ENCODE peak calls at places on chromosomes 6 and 20, in four cellular contexts. One of them, this sample, is unnamed.

GRCh38 chr6:117317261-117317660 is 51.9 kb downstream of the VGLL2 start:
- DNase-seq in testis: no peak
- DNase-seq in substantia nigra: no peak
- DNase-seq in CD4-positive, alpha-beta memory T cell: no peak
- DNase-seq in this sample: no peak

GRCh38 chr6:37741757-37742400 is 44.2 kb upstream of the MDGA1 start:
- DNase-seq in substantia nigra: no peak
- DNase-seq in testis: no peak
- DNase-seq in CD4-positive, alpha-beta memory T cell: no peak
- DNase-seq in this sample: peak

GRCh38 chr20:36147707-36148106 is 6.8 kb upstream of the EPB41L1 start:
- DNase-seq in testis: peak
- DNase-seq in substantia nigra: no peak
- DNase-seq in CD4-positive, alpha-beta memory T cell: no peak
- DNase-seq in this sample: no peak

GRCh38 chr6:157563611-157564284 is 182.8 kb downstream of the ZDHHC14 start:
- DNase-seq in substantia nigra: no peak
- DNase-seq in testis: no peak
- DNase-seq in CD4-positive, alpha-beta memory T cell: no peak
- DNase-seq in this sample: no peak

GRCh38 chr20:62496525-62497218 is 20.9 kb upstream of the GATA5 start:
- DNase-seq in CD4-positive, alpha-beta memory T cell: no peak
- DNase-seq in substantia nigra: no peak
- DNase-seq in testis: peak
- DNase-seq in this sample: no peak

GRCh38 chr6:136076496-136076895 is 173.6 kb downstream of the MTFR2 start:
- DNase-seq in testis: no peak
- DNase-seq in substantia nigra: no peak
- DNase-seq in CD4-positive, alpha-beta memory T cell: no peak
- DNase-seq in this sample: no peak

GRCh38 chr20:17171750-17172149 is 55.1 kb upstream of the PCSK2 start:
- DNase-seq in CD4-positive, alpha-beta memory T cell: no peak
- DNase-seq in substantia nigra: no peak
- DNase-seq in testis: no peak
- DNase-seq in this sample: no peak

GRCh38 chr20:41570552-41570951 is 47.6 kb downstream of the CHD6 start:
- DNase-seq in substantia nigra: no peak
- DNase-seq in CD4-positive, alpha-beta memory T cell: no peak
- DNase-seq in testis: no peak
- DNase-seq in this sample: no peak

GRCh38 chr6:161100072-161100471 is 108.5 kb downstream of the MAP3K4 start:
- DNase-seq in testis: no peak
- DNase-seq in substantia nigra: peak
- DNase-seq in CD4-positive, alpha-beta memory T cell: no peak
- DNase-seq in this sample: no peak

GRCh38 chr6:16730720-16731502 is 30.3 kb downstream of the ATXN1 start:
- DNase-seq in CD4-positive, alpha-beta memory T cell: peak
- DNase-seq in substantia nigra: no peak
- DNase-seq in testis: no peak
- DNase-seq in this sample: no peak

GRCh38 chr6:148027201-148027600 is 315.4 kb upstream of the SASH1 start:
- DNase-seq in testis: no peak
- DNase-seq in substantia nigra: no peak
- DNase-seq in CD4-positive, alpha-beta memory T cell: no peak
- DNase-seq in this sample: no peak

GRCh38 chr20:507933-508332 is 35.7 kb downstream of the CSNK2A1 start:
- DNase-seq in CD4-positive, alpha-beta memory T cell: no peak
- DNase-seq in substantia nigra: no peak
- DNase-seq in testis: no peak
- DNase-seq in this sample: no peak

GRCh38 chr20:62143976-62144825 is 632 bp downstream of the SS18L1 start:
- DNase-seq in substantia nigra: no peak
- DNase-seq in CD4-positive, alpha-beta memory T cell: peak
- DNase-seq in testis: peak
- DNase-seq in this sample: peak

GRCh38 chr20:32474009-32474716 is 111.0 kb downstream of the NOL4L start:
- DNase-seq in CD4-positive, alpha-beta memory T cell: no peak
- DNase-seq in testis: peak
- DNase-seq in substantia nigra: no peak
- DNase-seq in this sample: no peak

GRCh38 chr6:85580878-85581267 is 12.8 kb downstream of the SNX14 start:
- DNase-seq in CD4-positive, alpha-beta memory T cell: no peak
- DNase-seq in substantia nigra: no peak
- DNase-seq in testis: no peak
- DNase-seq in this sample: no peak

GRCh38 chr6:130453230-130453629 is 87.4 kb downstream of the TMEM200A start:
- DNase-seq in testis: no peak
- DNase-seq in CD4-positive, alpha-beta memory T cell: peak
- DNase-seq in substantia nigra: no peak
- DNase-seq in this sample: no peak

GRCh38 chr20:38210741-38211140 is 45.7 kb upstream of the TGM2 start:
- DNase-seq in CD4-positive, alpha-beta memory T cell: no peak
- DNase-seq in testis: no peak
- DNase-seq in substantia nigra: no peak
- DNase-seq in this sample: no peak

GRCh38 chr6:34243901-34244884 is 4.6 kb downstream of the SMIM29 start:
- DNase-seq in CD4-positive, alpha-beta memory T cell: no peak
- DNase-seq in substantia nigra: no peak
- DNase-seq in testis: peak
- DNase-seq in this sample: no peak

GRCh38 chr6:109962271-109962670 is 15.8 kb upstream of the GPR6 start:
- DNase-seq in testis: no peak
- DNase-seq in substantia nigra: no peak
- DNase-seq in CD4-positive, alpha-beta memory T cell: no peak
- DNase-seq in this sample: no peak

GRCh38 chr6:55980627-55981211 is 105.3 kb upstream of the BMP5 start:
- DNase-seq in substantia nigra: no peak
- DNase-seq in testis: peak
- DNase-seq in CD4-positive, alpha-beta memory T cell: no peak
- DNase-seq in this sample: no peak

GRCh38 chr20:3434232-3434631 is 26.8 kb upstream of the DNAAF9 start:
- DNase-seq in CD4-positive, alpha-beta memory T cell: no peak
- DNase-seq in substantia nigra: no peak
- DNase-seq in testis: no peak
- DNase-seq in this sample: no peak

GRCh38 chr6:113564401-113565161 is 292.6 kb upstream of the MARCKS start:
- DNase-seq in testis: peak
- DNase-seq in substantia nigra: peak
- DNase-seq in CD4-positive, alpha-beta memory T cell: no peak
- DNase-seq in this sample: no peak

GRCh38 chr6:26158581-26159416 is 71.6 kb downstream of the HFE start:
- DNase-seq in testis: peak
- DNase-seq in substantia nigra: no peak
- DNase-seq in CD4-positive, alpha-beta memory T cell: peak
- DNase-seq in this sample: peak

GRCh38 chr6:125749112-125749863 is at the start of gene HEY2:
- DNase-seq in testis: peak
- DNase-seq in CD4-positive, alpha-beta memory T cell: peak
- DNase-seq in substantia nigra: peak
- DNase-seq in this sample: peak

GRCh38 chr6:14321992-14322772 is 204.6 kb downstream of the CD83 start:
- DNase-seq in substantia nigra: no peak
- DNase-seq in testis: peak
- DNase-seq in CD4-positive, alpha-beta memory T cell: no peak
- DNase-seq in this sample: no peak

GRCh38 chr6:4010682-4011081 is 68.3 kb downstream of the FAM217A start:
- DNase-seq in testis: no peak
- DNase-seq in CD4-positive, alpha-beta memory T cell: peak
- DNase-seq in substantia nigra: no peak
- DNase-seq in this sample: no peak

GRCh38 chr20:17864791-17865190 is 103.8 kb downstream of the SNX5 start:
- DNase-seq in testis: no peak
- DNase-seq in CD4-positive, alpha-beta memory T cell: no peak
- DNase-seq in substantia nigra: no peak
- DNase-seq in this sample: no peak

GRCh38 chr6:151716446-151717047 is 90.9 kb upstream of the ESR1 start:
- DNase-seq in substantia nigra: no peak
- DNase-seq in CD4-positive, alpha-beta memory T cell: peak
- DNase-seq in testis: no peak
- DNase-seq in this sample: no peak

GRCh38 chr6:109053285-109053684 is 41.4 kb downstream of the SESN1 start:
- DNase-seq in CD4-positive, alpha-beta memory T cell: no peak
- DNase-seq in testis: no peak
- DNase-seq in substantia nigra: no peak
- DNase-seq in this sample: no peak

GRCh38 chr6:43780891-43781571 is 11.0 kb downstream of the VEGFA start:
- DNase-seq in CD4-positive, alpha-beta memory T cell: no peak
- DNase-seq in testis: no peak
- DNase-seq in substantia nigra: no peak
- DNase-seq in this sample: no peak
- H3K27ac ChIP-seq in CD4-positive, alpha-beta memory T cell: no peak
- H3K27ac ChIP-seq in testis: no peak
- H3K27ac ChIP-seq in substantia nigra: no peak
- H3K27ac ChIP-seq in this sample: no peak

GRCh38 chr6:163436843-163437242 is 22.3 kb downstream of the QKI start:
- DNase-seq in CD4-positive, alpha-beta memory T cell: no peak
- DNase-seq in testis: no peak
- DNase-seq in substantia nigra: no peak
- DNase-seq in this sample: no peak
- H3K27ac ChIP-seq in CD4-positive, alpha-beta memory T cell: no peak
- H3K27ac ChIP-seq in testis: no peak
- H3K27ac ChIP-seq in substantia nigra: no peak
- H3K27ac ChIP-seq in this sample: no peak

DNA sequence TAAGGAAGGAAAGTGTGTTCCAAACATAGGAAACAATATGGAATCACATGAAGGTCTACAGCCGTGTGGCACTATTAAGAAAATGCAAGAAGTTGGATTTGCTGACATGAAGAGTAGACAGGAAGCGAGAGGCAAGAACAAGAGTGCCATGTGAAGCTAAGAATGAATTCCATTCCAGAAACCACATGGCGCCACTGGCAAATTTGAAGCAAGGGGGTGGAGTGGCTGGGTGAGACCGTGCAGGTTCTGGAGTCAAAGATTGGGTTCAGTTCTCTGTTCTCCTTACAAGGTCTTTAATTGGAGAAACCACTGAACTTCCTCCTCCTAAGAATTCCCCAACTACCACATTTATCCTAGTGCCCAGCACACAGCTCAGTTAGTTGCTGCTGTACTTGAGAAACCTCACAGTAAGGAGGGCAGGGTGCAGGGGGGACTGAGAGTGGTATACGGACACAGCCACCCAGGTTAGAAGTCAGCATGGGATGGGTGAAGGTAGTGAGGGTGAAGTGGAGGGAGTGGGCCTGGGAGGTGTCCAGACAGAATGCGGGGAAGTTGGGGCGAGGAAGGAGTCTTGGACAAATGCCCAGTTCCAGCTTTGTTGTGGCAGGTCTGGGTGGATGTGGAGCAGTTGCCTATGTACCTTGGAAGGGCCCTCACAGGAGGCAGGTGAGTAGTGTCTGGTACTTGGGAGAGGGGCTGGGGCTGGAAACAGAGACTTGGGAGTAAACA is 14.4 kb downstream of the LYRM4 start:
- DNase-seq in testis: no peak
- DNase-seq in CD4-positive, alpha-beta memory T cell: no peak
- DNase-seq in substantia nigra: no peak
- DNase-seq in this sample: no peak
- H3K27ac ChIP-seq in testis: no peak
- H3K27ac ChIP-seq in CD4-positive, alpha-beta memory T cell: no peak
- H3K27ac ChIP-seq in substantia nigra: no peak
- H3K27ac ChIP-seq in this sample: no peak

GRCh38 chr6:122063090-122063489 is 336.4 kb upstream of the HSF2 start:
- DNase-seq in testis: no peak
- DNase-seq in CD4-positive, alpha-beta memory T cell: no peak
- DNase-seq in substantia nigra: no peak
- DNase-seq in this sample: no peak

GRCh38 chr6:122063761-122064160 is 335.7 kb upstream of the HSF2 start:
- DNase-seq in testis: no peak
- DNase-seq in substantia nigra: no peak
- DNase-seq in CD4-positive, alpha-beta memory T cell: no peak
- DNase-seq in this sample: no peak

GRCh38 chr6:122061855-122062254 is 337.6 kb upstream of the HSF2 start:
- DNase-seq in CD4-positive, alpha-beta memory T cell: no peak
- DNase-seq in substantia nigra: no peak
- DNase-seq in testis: no peak
- DNase-seq in this sample: no peak

DNA sequence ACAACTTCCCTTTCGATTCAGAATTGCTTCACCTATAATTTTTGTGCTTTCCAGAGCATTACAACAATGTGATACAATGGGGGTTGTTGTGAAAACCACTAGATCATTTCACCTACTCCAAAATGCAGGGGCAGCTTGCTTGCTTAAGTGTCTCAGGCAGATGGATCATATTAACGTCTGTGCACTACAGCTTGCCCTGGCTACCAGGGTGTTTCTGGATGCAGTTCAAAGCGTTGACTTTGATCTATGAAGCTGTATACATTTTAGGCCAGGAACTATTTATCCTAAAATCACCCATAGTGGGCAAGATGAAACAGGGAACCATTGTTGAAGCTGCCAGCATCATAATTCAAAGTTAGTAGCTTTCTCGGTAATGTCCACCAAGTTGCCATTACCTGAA is 339.5 kb upstream of the HSF2 start:
- DNase-seq in CD4-positive, alpha-beta memory T cell: no peak
- DNase-seq in testis: no peak
- DNase-seq in substantia nigra: no peak
- DNase-seq in this sample: no peak
- H3K27ac ChIP-seq in CD4-positive, alpha-beta memory T cell: no peak
- H3K27ac ChIP-seq in testis: no peak
- H3K27ac ChIP-seq in substantia nigra: no peak
- H3K27ac ChIP-seq in this sample: no peak

DNA sequence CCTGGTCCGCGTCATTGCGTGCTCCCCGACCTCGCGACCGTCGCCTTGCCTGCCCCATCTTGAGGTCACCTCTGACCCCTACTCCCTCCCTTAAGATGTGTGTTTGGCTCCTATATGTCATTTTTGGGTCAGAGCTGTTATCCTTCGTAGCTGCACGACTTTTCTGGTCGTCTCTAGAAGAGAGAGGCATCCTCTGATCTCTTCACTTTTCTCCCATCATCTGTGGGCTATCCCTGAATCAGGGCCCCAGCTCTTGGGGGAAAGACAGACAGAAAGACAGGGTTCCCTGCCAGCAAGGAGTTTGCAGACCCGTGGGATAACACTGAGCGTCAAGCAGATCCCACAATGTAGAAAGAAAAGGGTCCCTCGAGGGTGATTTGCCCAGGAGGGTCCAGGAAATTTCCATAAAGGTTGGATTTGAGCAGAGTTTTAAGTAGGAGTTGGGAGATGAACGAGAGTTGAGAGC is 555 bp downstream of the FAM120B start:
- DNase-seq in substantia nigra: no peak
- DNase-seq in CD4-positive, alpha-beta memory T cell: no peak
- DNase-seq in testis: no peak
- DNase-seq in this sample: no peak
- H3K27ac ChIP-seq in substantia nigra: peak
- H3K27ac ChIP-seq in CD4-positive, alpha-beta memory T cell: peak
- H3K27ac ChIP-seq in testis: peak
- H3K27ac ChIP-seq in this sample: peak

GRCh38 chr6:118476554-118476953 is 71.5 kb upstream of the PLN start:
- DNase-seq in CD4-positive, alpha-beta memory T cell: no peak
- DNase-seq in testis: no peak
- DNase-seq in substantia nigra: no peak
- DNase-seq in this sample: no peak
- H3K27ac ChIP-seq in CD4-positive, alpha-beta memory T cell: no peak
- H3K27ac ChIP-seq in testis: peak
- H3K27ac ChIP-seq in substantia nigra: no peak
- H3K27ac ChIP-seq in this sample: no peak

This sample was measured in CD8-positive, alpha-beta T cell.